ENCODE peak calls at places on chromosome 19, in five cellular contexts. J, N, Y, A and K are unnamed samples.

GRCh38 chr19:49512970-49513745 is 697 bp downstream of the FCGRT start:
- DNase-seq in J (no peak), N (no peak), Y (no peak), A (peak), K (peak)

GRCh38 chr19:33684550-33685303 is 63.0 kb downstream of the CHST8 start:
- DNase-seq in J (no peak), N (no peak), Y (no peak), A (no peak), K (no peak)

GRCh38 chr19:32581704-32582164 is 744 bp downstream of the PDCD5 start:
- DNase-seq in J (peak), N (no peak), Y (no peak), A (peak), K (no peak)

GRCh38 chr19:1521636-1522035 is 2.2 kb upstream of the PLK5 start:
- DNase-seq in J (no peak), N (no peak), Y (no peak), A (no peak), K (no peak)

GRCh38 chr19:33191501-33191900 is 2.6 kb upstream of the LRP3 start:
- DNase-seq in J (no peak), N (no peak), Y (no peak), A (no peak), K (no peak)

GRCh38 chr19:6610934-6611370 is 20.0 kb upstream of the CD70 start:
- DNase-seq in J (no peak), N (peak), Y (no peak), A (no peak), K (no peak)

GRCh38 chr19:34220472-34221063 is 33.8 kb upstream of the GARRE1 start:
- DNase-seq in J (peak), N (peak), Y (no peak), A (peak), K (peak)

GRCh38 chr19:13978306-13978705 is 26.0 kb downstream of the DCAF15 start:
- DNase-seq in J (peak), N (no peak), Y (no peak), A (peak), K (no peak)

GRCh38 chr19:41457241-41457640 is 14.3 kb downstream of the ERICH4 start:
- DNase-seq in J (no peak), N (no peak), Y (peak), A (no peak), K (no peak)

GRCh38 chr19:49870309-49870901 is 3.0 kb upstream of the PNKP start:
- DNase-seq in J (peak), N (no peak), Y (no peak), A (no peak), K (no peak)

GRCh38 chr19:42253245-42254082 is 1.5 kb downstream of the ERF start:
- DNase-seq in J (peak), N (no peak), Y (no peak), A (peak), K (peak)

GRCh38 chr19:36099166-36099785 is 11.7 kb upstream of the OVOL3 start:
- DNase-seq in J (no peak), N (no peak), Y (no peak), A (no peak), K (no peak)
- TF ChIP-seq YY1 in J (no peak), N (no peak), Y (no peak), A (no peak), K (no peak)

DNA sequence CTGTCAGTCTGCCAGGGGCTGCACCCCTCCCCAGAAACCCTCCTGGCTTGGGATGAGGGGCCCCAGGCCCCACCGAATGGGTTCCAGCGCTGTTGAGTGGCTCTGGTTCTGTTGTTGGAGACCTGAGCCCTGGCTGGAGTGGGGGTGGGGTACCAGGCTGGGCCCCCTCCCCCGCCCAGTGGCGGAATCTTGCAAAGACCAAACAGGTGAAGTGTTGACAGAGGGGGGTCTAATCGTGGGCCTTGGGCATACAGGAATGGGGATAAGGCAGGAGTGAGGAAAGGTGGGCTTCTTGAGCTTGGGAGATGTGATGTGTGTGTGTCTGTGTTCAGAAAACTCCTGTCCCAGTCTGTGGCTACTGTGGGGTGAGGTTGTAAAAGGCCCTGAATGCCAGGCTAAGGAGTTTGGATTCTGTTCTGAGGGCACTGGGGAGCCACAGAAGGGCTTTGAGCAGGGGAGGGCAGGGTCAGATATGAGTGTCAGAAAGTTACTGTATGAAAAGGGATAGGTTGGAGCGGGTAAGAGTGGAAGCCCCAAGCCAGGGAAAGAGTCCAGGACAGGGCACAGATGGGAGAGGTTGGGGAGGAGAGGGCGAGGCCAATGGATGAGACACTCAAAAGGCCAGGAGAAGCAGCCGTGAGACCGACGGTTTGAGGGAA is at the start of gene HIPK4:
- DNase-seq in J (no peak), N (no peak), Y (no peak), A (peak), K (no peak)
- TF ChIP-seq SP1 in J (no peak), N (no peak), Y (no peak), A (no peak), K (no peak)

DNA sequence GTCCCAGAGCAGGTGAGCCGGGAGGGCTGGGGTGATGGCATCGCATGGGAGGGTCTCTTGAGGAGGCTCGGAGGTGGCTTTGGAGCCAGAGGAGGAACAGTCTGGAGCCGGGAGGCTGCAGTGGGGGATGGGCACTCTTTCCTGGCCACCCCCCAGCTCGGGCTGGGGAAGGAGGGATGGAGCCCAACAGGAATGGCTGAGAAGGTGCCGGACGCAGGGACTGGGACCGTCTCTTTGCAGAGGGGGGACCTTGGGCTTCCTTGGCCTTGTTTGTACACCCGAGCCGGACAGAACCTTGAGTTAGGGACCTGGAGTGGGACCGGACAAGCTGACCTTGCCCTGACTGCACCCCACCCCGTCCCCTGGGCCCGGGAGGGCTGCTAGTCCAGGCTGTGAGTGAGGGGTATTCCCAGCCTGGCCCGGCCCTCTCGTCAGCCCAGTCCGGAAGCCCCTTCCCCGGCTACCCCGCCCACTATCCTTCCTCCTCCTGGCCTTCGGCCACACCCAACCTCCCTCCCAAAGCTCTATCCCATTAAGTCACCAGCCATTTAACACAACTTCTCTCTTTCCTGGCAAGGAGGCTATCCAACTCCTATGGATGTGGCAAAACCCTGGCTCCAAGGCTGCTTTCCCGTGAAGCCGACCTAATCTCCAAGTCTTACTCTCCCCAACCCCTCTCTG is 863 bp upstream of the TBXA2R start:
- DNase-seq in J (peak), N (no peak), Y (no peak), A (peak), K (no peak)
- TF ChIP-seq YY1 in J (no peak), N (no peak), Y (no peak), A (no peak), K (no peak)

GRCh38 chr19:51511353-51511752 is 9.8 kb upstream of the SIGLEC12 start:
- DNase-seq in J (peak), N (peak), Y (no peak), A (no peak), K (peak)
- TF ChIP-seq SP1 in J (no peak), N (no peak), Y (no peak), A (no peak), K (no peak)